ENCODE peak calls at places on chromosomes 13 and 19, in eight cellular contexts. One of them, this sample, is unnamed.

GRCh38 chr19:46944918-46945628 is 74.6 kb upstream of the NPAS1 start:
- DNase-seq in Peyer's patch: peak; percentile 61
- DNase-seq in tibial artery: peak; percentile 76
- DNase-seq in amygdala: peak; percentile 75
- DNase-seq in aorta: peak; percentile 83
- DNase-seq in GM06990: no peak
- DNase-seq in activated CD4-positive, alpha-beta T cell treated with anti-CD3 and anti-CD28 coated beads for 24 hours: no peak
- DNase-seq in breast epithelium: no peak
- DNase-seq in this sample: peak; percentile 70

GRCh38 chr19:8367327-8368001 is 3.5 kb downstream of the ANGPTL4 start:
- DNase-seq in Peyer's patch: peak; percentile 78
- DNase-seq in tibial artery: peak; percentile 73
- DNase-seq in amygdala: peak; percentile 79
- DNase-seq in aorta: peak; percentile 89
- DNase-seq in GM06990: no peak
- DNase-seq in activated CD4-positive, alpha-beta T cell treated with anti-CD3 and anti-CD28 coated beads for 24 hours: no peak
- DNase-seq in breast epithelium: peak; percentile 97
- DNase-seq in this sample: peak; percentile 98

GRCh38 chr13:112652512-112653458 is 37.1 kb upstream of the ATP11A start:
- DNase-seq in Peyer's patch: no peak
- DNase-seq in tibial artery: no peak
- DNase-seq in amygdala: no peak
- DNase-seq in aorta: no peak
- DNase-seq in GM06990: no peak
- DNase-seq in activated CD4-positive, alpha-beta T cell treated with anti-CD3 and anti-CD28 coated beads for 24 hours: no peak
- DNase-seq in breast epithelium: peak; percentile 22
- DNase-seq in this sample: no peak

GRCh38 chr19:920051-920857 is 3.1 kb downstream of the KISS1R start:
- DNase-seq in Peyer's patch: no peak
- DNase-seq in tibial artery: no peak
- DNase-seq in amygdala: no peak
- DNase-seq in aorta: no peak
- DNase-seq in GM06990: peak; percentile 83
- DNase-seq in activated CD4-positive, alpha-beta T cell treated with anti-CD3 and anti-CD28 coated beads for 24 hours: peak; percentile 58
- DNase-seq in breast epithelium: no peak
- DNase-seq in this sample: no peak

GRCh38 chr19:51242881-51243280 is 8.0 kb upstream of the SIGLECL1 start:
- DNase-seq in Peyer's patch: no peak
- DNase-seq in tibial artery: no peak
- DNase-seq in amygdala: no peak
- DNase-seq in aorta: no peak
- DNase-seq in GM06990: no peak
- DNase-seq in activated CD4-positive, alpha-beta T cell treated with anti-CD3 and anti-CD28 coated beads for 24 hours: no peak
- DNase-seq in breast epithelium: no peak
- DNase-seq in this sample: no peak

GRCh38 chr13:37163626-37164365 is 58.3 kb upstream of the CSNK1A1L start:
- DNase-seq in Peyer's patch: no peak
- DNase-seq in tibial artery: no peak
- DNase-seq in amygdala: no peak
- DNase-seq in aorta: no peak
- DNase-seq in GM06990: no peak
- DNase-seq in activated CD4-positive, alpha-beta T cell treated with anti-CD3 and anti-CD28 coated beads for 24 hours: no peak
- DNase-seq in breast epithelium: no peak
- DNase-seq in this sample: no peak

GRCh38 chr19:1848399-1849131 is at the start of gene REXO1:
- DNase-seq in Peyer's patch: peak; percentile 96
- DNase-seq in tibial artery: peak; percentile 92
- DNase-seq in amygdala: peak; percentile 85
- DNase-seq in aorta: peak; percentile 95
- DNase-seq in GM06990: peak; percentile 97
- DNase-seq in activated CD4-positive, alpha-beta T cell treated with anti-CD3 and anti-CD28 coated beads for 24 hours: peak; percentile 98
- DNase-seq in breast epithelium: peak; percentile 98
- DNase-seq in this sample: peak; percentile 87

GRCh38 chr19:8080832-8081231 is 28.3 kb downstream of the CCL25 start:
- DNase-seq in Peyer's patch: no peak
- DNase-seq in tibial artery: no peak
- DNase-seq in amygdala: no peak
- DNase-seq in aorta: no peak
- DNase-seq in GM06990: no peak
- DNase-seq in activated CD4-positive, alpha-beta T cell treated with anti-CD3 and anti-CD28 coated beads for 24 hours: no peak
- DNase-seq in breast epithelium: no peak
- DNase-seq in this sample: no peak

This sample was measured in IMR-90.